ENCODE peak calls at places on chromosomes 12 and 14, in five cellular contexts. V is stimulated activated CD8-positive, alpha-beta memory T cell treated with anti-CD3 and anti-CD28 coated beads, Interleukin-15, amount 100 ng/mL, for 24 hours; A is NCI-H1436; D is activated T-helper 9 cell treated with anti-CD3 and anti-CD28 coated beads, Interleukin-2, amount 50 U/mL, for 16 hours; O is NCI-H1105. R is an unnamed sample.

GRCh38 chr12:47740536-47741339 is 15.4 kb upstream of the ENDOU start:
- DNase-seq in V (no peak), O (no peak), A (no peak), D (no peak), R (no peak)

GRCh38 chr12:120064054-120064940 is 52.3 kb downstream of the RAB35 start:
- DNase-seq in O (no peak), A (no peak), D (no peak), V (no peak), R (no peak)

GRCh38 chr14:96038920-96039632 is at the start of gene C14orf132:
- DNase-seq in O (peak; percentile 71), V (peak; percentile 21), D (peak; percentile 24), A (peak; percentile 25), R (peak; percentile 89)

GRCh38 chr14:96090441-96091148 is 51.4 kb downstream of the C14orf132 start:
- DNase-seq in D (no peak), O (peak; percentile 97), V (no peak), A (peak; percentile 82), R (no peak)

GRCh38 chr12:109737111-109737510 is 23.5 kb downstream of the FAM222A start:
- DNase-seq in A (no peak), D (no peak), O (no peak), V (no peak), R (no peak)

GRCh38 chr14:61281911-61282310 is 773 bp upstream of the TMEM30B start:
- DNase-seq in D (no peak), O (no peak), A (no peak), V (no peak), R (no peak)

GRCh38 chr12:93135286-93136239 is 206.5 kb upstream of the EEA1 start:
- DNase-seq in D (no peak), V (no peak), O (peak; percentile 65), A (peak; percentile 60), R (no peak)

GRCh38 chr12:49201595-49202295 is 12.9 kb upstream of the TUBA1A start:
- DNase-seq in O (no peak), A (peak; percentile 77), D (no peak), V (no peak), R (no peak)

GRCh38 chr12:50985322-50985721 is 33.0 kb downstream of the HIGD1C start:
- DNase-seq in D (no peak), O (no peak), V (no peak), A (no peak), R (no peak)

GRCh38 chr12:80937391-80938238 is at the start of gene LIN7A:
- DNase-seq in V (no peak), O (peak; percentile 44), D (no peak), A (peak; percentile 73), R (peak; percentile 77)

GRCh38 chr12:72272731-72273498 is 745 bp downstream of the TRHDE start:
- DNase-seq in A (no peak), V (no peak), O (no peak), D (no peak), R (peak; percentile 71)

GRCh38 chr14:32306549-32306948 is 22.5 kb upstream of the AKAP6 start:
- DNase-seq in D (no peak), A (no peak), O (no peak), V (no peak), R (no peak)

GRCh38 chr14:105497671-105498429 is 6.8 kb downstream of the TEDC1 start:
- DNase-seq in V (no peak), O (no peak), A (no peak), D (no peak), R (peak; percentile 58)

GRCh38 chr14:75803768-75804167 is 142.7 kb downstream of the TTLL5 start:
- DNase-seq in O (no peak), A (no peak), D (no peak), V (no peak), R (no peak)

GRCh38 chr14:21711360-21711961 is 37.8 kb upstream of the OR4E1 start:
- DNase-seq in V (no peak), O (no peak), D (no peak), A (no peak), R (no peak)

GRCh38 chr14:32077081-32078029 is at the start of gene ARHGAP5:
- DNase-seq in A (no peak), D (peak; percentile 68), V (peak; percentile 14), O (peak; percentile 85), R (no peak)

GRCh38 chr12:122190842-122191668 is 8.1 kb downstream of the LRRC43 start:
- DNase-seq in O (no peak), A (peak; percentile 59), V (no peak), D (no peak), R (peak; percentile 76)

GRCh38 chr12:68613209-68613904 is 2.7 kb downstream of the RAP1B start:
- DNase-seq in O (no peak), D (peak; percentile 25), V (no peak), A (no peak), R (no peak)

GRCh38 chr12:11981174-11981733 is 89.5 kb upstream of the BCL2L14 start:
- DNase-seq in D (peak; percentile 30), V (peak; percentile 16), A (no peak), O (no peak), R (no peak)

GRCh38 chr12:92444763-92445162 is 258.0 kb upstream of the PLEKHG7 start:
- DNase-seq in A (no peak), O (no peak), D (no peak), V (no peak), R (no peak)

GRCh38 chr12:114631242-114631641 is 52.7 kb downstream of the TBX3 start:
- DNase-seq in D (no peak), A (no peak), V (no peak), O (no peak), R (no peak)

GRCh38 chr14:60721331-60722162 is 2.6 kb downstream of the SIX4 start:
- DNase-seq in O (peak; percentile 57), A (peak; percentile 33), V (peak; percentile 21), D (peak; percentile 39), R (peak; percentile 76)

GRCh38 chr14:70098257-70098809 is 90.4 kb downstream of the SLC8A3 start:
- DNase-seq in O (no peak), A (no peak), D (no peak), V (no peak), R (no peak)

GRCh38 chr12:94184995-94185711 is 36.8 kb downstream of the PLXNC1 start:
- DNase-seq in O (no peak), D (no peak), V (no peak), A (no peak), R (no peak)

GRCh38 chr14:39080886-39081285 is 22.1 kb downstream of the SEC23A start:
- DNase-seq in O (no peak), A (no peak), D (no peak), V (no peak), R (no peak)

GRCh38 chr14:29521526-29522137 is 406.0 kb downstream of the PRKD1 start:
- DNase-seq in V (no peak), D (no peak), A (peak; percentile 25), O (peak; percentile 14), R (no peak)

GRCh38 chr14:65486856-65487255 is 74.3 kb downstream of the FUT8 start:
- DNase-seq in O (no peak), A (no peak), D (no peak), V (no peak), R (no peak)